ENCODE peak calls at places on chromosomes 16 and 17, in seven cellular contexts. V is stomach, J is SK-N-SH, N is sigmoid colon, M is H1, G is suprapubic skin, X is HepG2. Y is an unnamed sample.

GRCh38 chr17:66858182-66859083 is 23.5 kb downstream of the CACNG5 start:
- DNase-seq in V (no peak), J (no peak), N (no peak), M (no peak), G (no peak), X (no peak), Y (no peak)

GRCh38 chr17:48873212-48873611 is 19.4 kb upstream of the ATP5MC1 start:
- DNase-seq in V (no peak), J (no peak), N (no peak), M (no peak), G (peak), X (no peak), Y (peak)

GRCh38 chr17:81365148-81365600 is 30.1 kb upstream of the BAHCC1 start:
- DNase-seq in V (peak), J (no peak), N (peak), M (no peak), G (no peak), X (no peak), Y (peak)

GRCh38 chr16:30786936-30787612 is at the start of gene ZNF629:
- DNase-seq in V (peak), J (peak), N (peak), M (no peak), G (no peak), X (peak), Y (peak)

GRCh38 chr17:32852811-32853210 is 24.1 kb downstream of the MYO1D start:
- DNase-seq in V (no peak), J (no peak), N (no peak), M (no peak), G (no peak), X (no peak), Y (no peak)

GRCh38 chr17:41760878-41761277 is 25.6 kb downstream of the JUP start:
- DNase-seq in V (no peak), J (no peak), N (no peak), M (no peak), G (no peak), X (no peak), Y (no peak)

GRCh38 chr16:5041604-5042133 is 7.9 kb upstream of the NAGPA start:
- DNase-seq in V (no peak), J (no peak), N (no peak), M (no peak), G (no peak), X (no peak), Y (no peak)

GRCh38 chr16:88471115-88471514 is 18.0 kb downstream of the ZFPM1 start:
- DNase-seq in V (no peak), J (no peak), N (no peak), M (no peak), G (no peak), X (no peak), Y (no peak)

GRCh38 chr16:29141586-29142324 is 156.9 kb downstream of the LAT start:
- DNase-seq in V (no peak), J (no peak), N (peak), M (no peak), G (peak), X (no peak), Y (no peak)

GRCh38 chr16:15055141-15056053 is 477 bp downstream of the NTAN1 start:
- DNase-seq in V (no peak), J (no peak), N (peak), M (no peak), G (peak), X (peak), Y (peak)

GRCh38 chr16:20610192-20610891 is 34.2 kb upstream of the ACSM2B start:
- DNase-seq in V (no peak), J (no peak), N (no peak), M (no peak), G (no peak), X (peak), Y (no peak)

GRCh38 chr17:45149669-45150603 is 1.7 kb downstream of the HEXIM1 start:
- DNase-seq in V (peak), J (peak), N (peak), M (no peak), G (peak), X (no peak), Y (peak)

GRCh38 chr17:32958418-32958817 is 30.5 kb downstream of the TMEM98 start:
- DNase-seq in V (no peak), J (no peak), N (no peak), M (no peak), G (no peak), X (no peak), Y (no peak)

GRCh38 chr17:82767041-82767754 is 15.3 kb downstream of the TBCD start:
- DNase-seq in V (peak), J (peak), N (no peak), M (no peak), G (no peak), X (peak), Y (peak)

GRCh38 chr16:72172105-72173034 is at the start of gene PMFBP1:
- DNase-seq in V (no peak), J (no peak), N (peak), M (no peak), G (no peak), X (peak), Y (peak)
- TF ChIP-seq EP300 in V (no peak), J (no peak), N (no peak), M (no peak), G (no peak), X (no peak), Y (no peak)

DNA sequence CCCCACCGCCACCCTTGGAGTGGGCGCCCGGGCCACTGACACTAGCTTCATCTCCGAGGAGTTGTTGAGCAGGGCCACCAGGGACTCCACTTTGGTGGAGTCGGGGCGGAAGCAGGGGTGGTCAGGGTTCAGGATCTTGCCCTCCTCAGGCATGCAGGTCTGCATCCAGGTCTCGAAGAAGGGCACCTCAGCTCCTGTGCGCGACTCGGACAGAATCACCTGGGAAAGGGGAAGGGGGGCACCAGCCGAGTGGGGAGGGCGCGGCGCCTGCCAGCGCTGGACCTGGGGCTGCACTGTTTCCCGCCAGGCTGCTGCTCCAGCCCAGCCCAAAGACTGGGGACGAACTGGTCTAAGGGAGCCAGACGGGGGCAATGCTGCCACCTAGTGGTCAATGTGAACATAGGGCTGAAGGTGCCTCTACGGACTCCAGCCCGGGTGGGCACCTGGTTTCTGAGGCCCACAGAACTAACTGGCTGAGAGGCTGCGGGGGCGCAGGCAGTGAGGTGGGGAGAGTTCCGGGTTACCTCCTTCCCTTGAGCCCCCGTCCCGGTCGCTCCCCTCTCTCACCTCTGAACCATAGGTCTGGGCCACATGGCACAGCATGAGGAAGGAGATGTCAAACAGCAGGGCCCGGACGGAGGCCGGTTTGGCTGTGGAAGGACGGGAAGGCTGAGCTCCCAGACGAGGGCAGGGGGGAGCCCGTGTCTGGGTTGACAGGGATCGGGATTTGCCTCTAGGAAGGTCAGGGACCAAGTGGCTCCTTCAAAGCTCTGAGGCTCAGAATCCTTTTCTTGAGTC is 11.8 kb downstream of the CSF3 start:
- DNase-seq in V (peak), J (peak), N (peak), M (peak), G (peak), X (peak), Y (peak)
- TF ChIP-seq POLR2AphosphoS5 in V (no peak), J (no peak), N (no peak), M (no peak), G (no peak), X (no peak), Y (peak)

GRCh38 chr17:58005728-58006562 is 1.1 kb downstream of the SRSF1 start:
- DNase-seq in V (no peak), J (no peak), N (no peak), M (no peak), G (no peak), X (no peak), Y (no peak)

GRCh38 chr17:58004060-58004459 is 3.0 kb downstream of the SRSF1 start:
- DNase-seq in V (no peak), J (no peak), N (no peak), M (no peak), G (no peak), X (no peak), Y (no peak)

GRCh38 chr17:58006924-58007780 is at the start of gene SRSF1:
- DNase-seq in V (peak), J (peak), N (peak), M (peak), G (peak), X (peak), Y (peak)

GRCh38 chr17:58006563-58006923 is 503 bp downstream of the SRSF1 start:
- DNase-seq in V (peak), J (peak), N (peak), M (no peak), G (peak), X (peak), Y (peak)

GRCh38 chr17:58005031-58005727 is 1.9 kb downstream of the SRSF1 start:
- DNase-seq in V (no peak), J (no peak), N (no peak), M (no peak), G (no peak), X (no peak), Y (no peak)
- TF ChIP-seq CTCF in V (no peak), J (no peak), N (no peak), M (no peak), G (no peak), X (peak), Y (no peak)

DNA sequence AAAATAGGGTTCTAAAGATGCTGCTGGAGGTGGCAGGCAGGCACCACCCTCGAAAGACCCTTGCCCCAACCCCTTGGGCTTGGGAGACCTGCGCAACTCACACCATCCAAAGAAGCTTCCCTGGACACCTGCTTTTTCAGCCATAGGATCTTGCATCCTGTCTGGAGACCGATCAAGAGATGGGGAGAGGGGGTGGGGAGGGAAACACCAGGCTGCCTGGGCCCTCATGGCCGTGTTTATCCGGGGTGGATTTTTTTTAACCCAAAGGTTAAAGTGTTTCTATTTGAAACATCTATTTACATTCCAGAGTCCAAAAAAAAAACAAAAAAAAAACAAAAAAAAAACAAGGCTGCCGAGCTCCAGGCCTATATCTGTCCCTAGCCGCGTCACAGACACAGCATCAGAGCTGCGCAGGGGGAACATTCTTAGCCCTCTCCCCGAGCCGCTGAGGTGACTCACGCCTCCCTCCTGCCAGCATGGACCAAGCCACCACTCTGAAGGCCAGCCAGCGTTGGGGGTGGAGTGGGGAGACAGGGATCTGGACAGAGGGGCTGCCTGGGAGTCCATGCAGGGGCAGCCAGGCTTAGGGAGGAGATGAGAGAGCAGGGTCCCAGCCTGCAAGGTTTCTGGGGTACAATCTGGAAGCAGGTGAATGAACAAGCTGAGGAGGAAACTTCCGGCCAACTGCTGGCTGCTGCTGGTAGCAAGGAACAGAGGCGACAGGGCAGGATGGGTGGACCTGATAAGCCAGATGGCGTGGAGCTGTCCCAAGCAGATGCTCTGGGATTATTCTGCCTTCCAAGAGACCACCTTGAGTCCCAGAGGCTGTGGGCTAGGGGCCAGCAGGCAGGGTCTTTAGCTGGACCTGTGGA is 14.8 kb downstream of the HDAC5 start:
- DNase-seq in V (peak), J (peak), N (peak), M (no peak), G (peak), X (peak), Y (peak)
- TF ChIP-seq EP300 in V (no peak), J (peak), N (peak), M (no peak), G (peak), X (no peak), Y (no peak)

GRCh38 chr17:55833311-55833710 is 82.5 kb downstream of the PCTP start:
- DNase-seq in V (no peak), J (no peak), N (no peak), M (no peak), G (no peak), X (no peak), Y (no peak)
- TF ChIP-seq POLR2AphosphoS5 in V (no peak), J (no peak), N (no peak), M (no peak), G (no peak), X (no peak), Y (no peak)

GRCh38 chr16:57773680-57774295 is 28.5 kb downstream of the KIFC3 start:
- DNase-seq in V (peak), J (no peak), N (no peak), M (no peak), G (no peak), X (no peak), Y (no peak)

GRCh38 chr16:57778658-57779057 is 23.6 kb downstream of the KIFC3 start:
- DNase-seq in V (no peak), J (no peak), N (no peak), M (no peak), G (no peak), X (no peak), Y (no peak)

GRCh38 chr16:57773019-57773418 is 29.3 kb downstream of the KIFC3 start:
- DNase-seq in V (no peak), J (no peak), N (no peak), M (no peak), G (no peak), X (no peak), Y (no peak)

GRCh38 chr16:57774886-57775285 is 27.4 kb downstream of the KIFC3 start:
- DNase-seq in V (no peak), J (no peak), N (no peak), M (no peak), G (no peak), X (no peak), Y (no peak)

DNA sequence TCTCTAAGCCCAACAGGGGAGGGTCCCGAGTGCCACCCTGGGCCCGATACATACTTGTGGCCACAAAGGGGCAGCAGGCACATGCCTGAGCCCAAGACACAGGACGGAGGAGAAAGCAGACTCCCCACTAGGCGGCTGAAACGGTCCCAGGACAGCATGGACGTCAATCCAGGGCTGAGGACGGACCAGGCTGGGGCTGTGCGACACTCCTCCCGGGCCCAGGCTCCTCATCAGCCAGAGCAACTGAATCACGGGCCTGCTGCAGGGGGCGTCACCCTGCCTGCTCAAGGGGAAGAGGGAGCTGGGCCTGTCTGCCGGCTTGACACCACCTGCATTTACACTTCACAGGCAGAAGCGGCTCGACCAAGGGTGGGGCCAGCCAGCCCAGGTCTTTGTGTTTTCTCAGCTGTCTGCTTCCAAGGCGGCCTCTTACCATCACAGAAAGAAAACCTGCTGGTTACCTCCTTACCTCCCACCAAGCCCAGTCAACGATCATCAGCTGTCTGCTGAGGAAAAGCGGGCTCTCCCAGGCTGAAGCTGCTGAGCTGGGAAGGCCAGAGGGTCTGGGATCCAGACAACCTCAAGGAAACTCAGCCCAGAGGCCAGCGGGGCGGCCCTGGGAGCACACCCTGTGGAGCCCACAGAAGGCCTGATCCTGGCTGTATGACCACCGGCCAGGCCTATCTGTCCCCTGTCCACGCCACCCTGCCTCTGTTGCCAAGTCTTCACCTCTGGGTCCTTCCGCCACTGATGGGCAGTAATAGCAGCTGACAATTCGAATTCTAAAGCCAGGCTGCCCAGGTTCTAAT is 26.4 kb downstream of the KIFC3 start:
- DNase-seq in V (no peak), J (peak), N (no peak), M (peak), G (no peak), X (peak), Y (peak)
- TF ChIP-seq CTCF in V (no peak), J (no peak), N (no peak), M (peak), G (no peak), X (peak), Y (peak)

GRCh38 chr16:66751135-66751991 is at the start of gene DYNC1LI2:
- DNase-seq in V (peak), J (peak), N (peak), M (no peak), G (peak), X (peak), Y (peak)
- TF ChIP-seq EP300 in V (no peak), J (no peak), N (no peak), M (no peak), G (no peak), X (no peak), Y (no peak)

GRCh38 chr17:47193931-47194481 is 4.9 kb upstream of the CDC27 start:
- DNase-seq in V (no peak), J (no peak), N (no peak), M (no peak), G (no peak), X (no peak), Y (no peak)
- TF ChIP-seq POLR2AphosphoS5 in V (no peak), J (no peak), N (no peak), M (no peak), G (no peak), X (no peak), Y (no peak)